ENCODE peak calls at places on chromosomes 16 and 17, in seven cellular contexts. Q is activated T-helper 1 cell treated with anti-CD3 and anti-CD28 coated beads, Interleukin-2, amount 50 U/mL, for 16 hours; L is T-cell; V is AG10803; Z is upper lobe of right lung; Y is NCI-H2029; E is NCI-H524. C is an unnamed sample.

GRCh38 chr16:12674096-12674495 is 129.6 kb downstream of the CPPED1 start:
- DNase-seq in Q (no peak), L (no peak), V (peak), Z (no peak), Y (no peak), E (no peak), C (no peak)

GRCh38 chr17:29273924-29274323 is 20.0 kb downstream of the NUFIP2 start:
- DNase-seq in Q (no peak), L (no peak), V (no peak), Z (no peak), Y (no peak), E (no peak), C (no peak)

GRCh38 chr17:77736721-77737120 is 221.8 kb upstream of the TNRC6C start:
- DNase-seq in Q (no peak), L (no peak), V (no peak), Z (no peak), Y (no peak), E (no peak), C (peak)

GRCh38 chr17:31452101-31452500 is 60.6 kb downstream of the RAB11FIP4 start:
- DNase-seq in Q (no peak), L (no peak), V (peak), Z (no peak), Y (no peak), E (no peak), C (no peak)

GRCh38 chr16:89600427-89600826 is 13.0 kb upstream of the DPEP1 start:
- DNase-seq in Q (no peak), L (no peak), V (no peak), Z (no peak), Y (no peak), E (no peak), C (no peak)

GRCh38 chr17:40110026-40110425 is 9.6 kb upstream of the NR1D1 start:
- DNase-seq in Q (no peak), L (no peak), V (no peak), Z (no peak), Y (no peak), E (no peak), C (peak)

GRCh38 chr17:47729486-47729885 is 3.5 kb upstream of the TBX21 start:
- DNase-seq in Q (no peak), L (no peak), V (no peak), Z (peak), Y (no peak), E (no peak), C (no peak)

GRCh38 chr17:47254403-47254943 is 846 bp downstream of the ITGB3 start:
- DNase-seq in Q (no peak), L (no peak), V (no peak), Z (no peak), Y (no peak), E (no peak), C (no peak)

GRCh38 chr16:61900482-61900881 is 135.8 kb downstream of the CDH8 start:
- DNase-seq in Q (no peak), L (no peak), V (peak), Z (no peak), Y (no peak), E (no peak), C (no peak)

C was measured in upper lobe of left lung.